ENCODE peak calls at places on chromosomes 4 and X, in four cellular contexts. C is stimulated activated CD4-positive, alpha-beta T cell treated with anti-CD3 and anti-CD28 coated beads, Interleukin-2, amount 100 ng/mL, for 48 hours; Y is activated CD8-positive, alpha-beta memory T cell treated with anti-CD3 and anti-CD28 coated beads for 48 hours; U is renal cortical epithelial cell. T is an unnamed sample.
A peak's percentile ranks its signal among the peaks of the same experiment; 100 is the strongest.

GRCh38 chr4:127521463-127521862 is 111.3 kb upstream of the INTU start:
- DNase-seq in Y (no peak), C (no peak), U (no peak), T (no peak)

GRCh38 chrX:128543114-128543513 is 490.9 kb upstream of the ACTRT1 start:
- DNase-seq in U (no peak), Y (no peak), C (no peak), T (no peak)

GRCh38 chrX:13130776-13131175 is 86.4 kb upstream of the FAM9C start:
- DNase-seq in Y (no peak), U (no peak), C (no peak), T (no peak)

GRCh38 chr4:152356428-152357034 is 179.4 kb downstream of the FBXW7 start:
- DNase-seq in U (peak; percentile 60), C (no peak), Y (no peak), T (no peak)

GRCh38 chrX:24285082-24285481 is 28.8 kb downstream of the SUPT20HL2 start:
- DNase-seq in C (no peak), Y (no peak), U (no peak), T (no peak)

GRCh38 chr4:107755841-107756356 is 35.9 kb upstream of the PAPSS1 start:
- DNase-seq in C (no peak), U (no peak), Y (no peak), T (no peak)

GRCh38 chr4:151540728-151541437 is 131.9 kb downstream of the FHIP1A start:
- DNase-seq in U (peak; percentile 91), C (no peak), Y (no peak), T (no peak)

GRCh38 chr4:1726146-1726934 is 5.0 kb downstream of the TACC3 start:
- DNase-seq in C (peak; percentile 95), U (peak; percentile 76), Y (peak; percentile 63), T (peak; percentile 90)

GRCh38 chrX:1072637-1073377 is 139.6 kb downstream of the CRLF2 start:
- DNase-seq in C (no peak), U (no peak), Y (no peak), T (no peak)

GRCh38 chr4:100790838-100791615 is 273.2 kb upstream of the EMCN start:
- DNase-seq in U (no peak), C (no peak), Y (no peak), T (no peak)

GRCh38 chr4:47160095-47160494 is 128.7 kb downstream of the GABRB1 start:
- DNase-seq in U (no peak), Y (no peak), C (no peak), T (no peak)

GRCh38 chrX:72526534-72527508 is 45.8 kb downstream of the HDAC8 start:
- DNase-seq in U (no peak), Y (no peak), C (no peak), T (no peak)

GRCh38 chr4:147732516-147733193 is 767 bp downstream of the ARHGAP10 start:
- DNase-seq in C (no peak), Y (no peak), U (peak; percentile 23), T (no peak)

GRCh38 chr4:56531823-56532222 is 26.2 kb downstream of the ARL9 start:
- DNase-seq in C (no peak), U (no peak), Y (no peak), T (no peak)

GRCh38 chr4:78650106-78651021 is 98.8 kb downstream of the ANXA3 start:
- DNase-seq in C (no peak), U (peak; percentile 69), Y (no peak), T (no peak)

GRCh38 chr4:154526151-154526550 is 24.0 kb downstream of the PLRG1 start:
- DNase-seq in Y (no peak), U (no peak), C (no peak), T (no peak)

GRCh38 chrX:109967151-109967550 is 35.8 kb upstream of the TMEM164 start:
- DNase-seq in C (no peak), U (no peak), Y (no peak), T (no peak)

GRCh38 chr4:74631338-74631737 is 163.0 kb downstream of the BTC start:
- DNase-seq in U (peak; percentile 61), C (no peak), Y (no peak), T (no peak)

GRCh38 chr4:167578906-167579305 is 344.6 kb upstream of the SPOCK3 start:
- DNase-seq in C (no peak), U (no peak), Y (no peak), T (no peak)

T was measured in stimulated activated effector memory CD8-positive, alpha-beta T cell treated with anti-CD3 and anti-CD28 coated beads, Interleukin-12 subunit alpha, Interleukin-12 subunit beta, amount 100 ng/mL, for 72 hours.